ENCODE peak calls at places on chromosomes 2 and 18, in six cellular contexts. F, M, U, R, O and C are unnamed samples.
A peak's percentile ranks its signal among the peaks of the same experiment; 100 is the strongest.

GRCh38 chr2:217068677-217069250 is 208.9 kb upstream of the TNP1 start:
- DNase-seq in F (no peak), M (no peak), U (no peak), R (no peak), O (no peak), C (no peak)

GRCh38 chr2:196951973-196952372 is 25.5 kb upstream of the PGAP1 start:
- DNase-seq in F (no peak), M (no peak), U (no peak), R (no peak), O (no peak), C (no peak)

GRCh38 chr2:48531141-48531648 is 1.2 kb downstream of the STON1 start:
- DNase-seq in F (no peak), M (no peak), U (peak; percentile 85), R (peak; percentile 92), O (peak; percentile 99), C (peak; percentile 74)

GRCh38 chr2:188974184-188974583 is at the start of gene COL3A1:
- DNase-seq in F (no peak), M (no peak), U (peak; percentile 74), R (peak; percentile 49), O (peak; percentile 78), C (no peak)

GRCh38 chr2:204180671-204181070 is 244.1 kb downstream of the ICOS start:
- DNase-seq in F (peak; percentile 46), M (peak; percentile 62), U (no peak), R (no peak), O (no peak), C (no peak)

GRCh38 chr2:161004379-161004778 is 155.8 kb upstream of the TANK start:
- DNase-seq in F (no peak), M (no peak), U (no peak), R (no peak), O (no peak), C (peak; percentile 50)

GRCh38 chr2:240997856-240998705 is at the start of gene SNED1:
- DNase-seq in F (peak; percentile 95), M (peak; percentile 96), U (peak; percentile 48), R (peak; percentile 85), O (peak; percentile 83), C (peak; percentile 75)

GRCh38 chr18:41457730-41458129 is 497.3 kb upstream of the PIK3C3 start:
- DNase-seq in F (no peak), M (no peak), U (no peak), R (no peak), O (no peak), C (no peak)

GRCh38 chr2:233413046-233413445 is 58.8 kb downstream of the DGKD start:
- DNase-seq in F (no peak), M (no peak), U (peak; percentile 45), R (no peak), O (no peak), C (peak; percentile 67)

GRCh38 chr2:65491381-65491903 is 59.0 kb upstream of the SPRED2 start:
- DNase-seq in F (no peak), M (no peak), U (peak; percentile 30), R (no peak), O (no peak), C (peak; percentile 70)

GRCh38 chr2:215705771-215706261 is 269.9 kb upstream of the FN1 start:
- DNase-seq in F (no peak), M (no peak), U (peak; percentile 73), R (no peak), O (no peak), C (peak; percentile 71)

GRCh38 chr2:235598842-235599531 is 105.1 kb downstream of the AGAP1 start:
- DNase-seq in F (no peak), M (no peak), U (no peak), R (peak; percentile 70), O (peak; percentile 54), C (no peak)

GRCh38 chr2:11738589-11739436 is 7.6 kb upstream of the LPIN1 start:
- DNase-seq in F (peak; percentile 75), M (peak; percentile 83), U (peak; percentile 74), R (peak; percentile 69), O (peak; percentile 94), C (peak; percentile 71)

GRCh38 chr2:158004131-158004530 is 97.5 kb upstream of the UPP2 start:
- DNase-seq in F (no peak), M (no peak), U (peak; percentile 26), R (no peak), O (no peak), C (peak; percentile 15)

GRCh38 chr2:112092286-112093041 is 37.4 kb downstream of the TMEM87B start:
- DNase-seq in F (no peak), M (no peak), U (peak; percentile 85), R (peak; percentile 62), O (peak; percentile 72), C (peak; percentile 54)

GRCh38 chr18:65435529-65435928 is 315.3 kb upstream of the CDH7 start:
- DNase-seq in F (no peak), M (no peak), U (no peak), R (no peak), O (no peak), C (no peak)

GRCh38 chr18:24014986-24015896 is 687 bp downstream of the TTC39C start:
- DNase-seq in F (peak; percentile 61), M (peak; percentile 74), U (peak; percentile 57), R (peak; percentile 64), O (peak; percentile 78), C (peak; percentile 56)

GRCh38 chr18:35029103-35029502 is 12.1 kb upstream of the MAPRE2 start:
- DNase-seq in F (peak; percentile 38), M (no peak), U (peak; percentile 68), R (peak; percentile 49), O (peak; percentile 61), C (no peak)

GRCh38 chr2:170815746-170816498 is 765 bp upstream of the GAD1 start:
- DNase-seq in F (peak; percentile 68), M (peak; percentile 74), U (peak; percentile 16), R (peak; percentile 65), O (peak; percentile 57), C (peak; percentile 82)

DNA sequence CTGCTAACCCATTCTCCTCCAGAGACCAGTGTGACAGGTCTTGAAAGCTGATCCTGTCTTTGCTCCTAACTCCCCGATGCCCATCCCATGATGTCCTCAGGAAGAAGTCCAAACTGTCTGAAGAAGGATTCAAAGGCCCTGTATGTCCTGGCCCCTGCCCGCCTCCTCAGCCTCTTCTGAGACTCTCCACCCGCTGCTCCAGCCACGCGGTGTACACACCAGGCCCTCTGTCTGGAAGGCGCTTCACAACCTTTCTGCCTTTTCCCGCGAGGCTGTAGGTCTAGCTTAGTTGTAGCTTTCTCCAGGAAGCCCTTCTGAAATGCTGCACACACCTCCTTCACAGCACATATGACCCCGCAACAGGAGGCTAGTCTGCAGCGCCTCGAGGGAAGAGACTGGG is 23.5 kb upstream of the CRYBA2 start:
- DNase-seq in F (peak; percentile 20), M (no peak), U (no peak), R (no peak), O (no peak), C (no peak)
- H3K27me3 ChIP-seq in F (no peaks in the 10 kb centered on the region), M (no peaks in the 10 kb centered on the region), U (peaks cover 17% of the 10 kb centered on the region), R (peaks cover 10% of the 10 kb centered on the region), O (peaks cover 66% of the 10 kb centered on the region), C (no peaks in the 10 kb centered on the region)

DNA sequence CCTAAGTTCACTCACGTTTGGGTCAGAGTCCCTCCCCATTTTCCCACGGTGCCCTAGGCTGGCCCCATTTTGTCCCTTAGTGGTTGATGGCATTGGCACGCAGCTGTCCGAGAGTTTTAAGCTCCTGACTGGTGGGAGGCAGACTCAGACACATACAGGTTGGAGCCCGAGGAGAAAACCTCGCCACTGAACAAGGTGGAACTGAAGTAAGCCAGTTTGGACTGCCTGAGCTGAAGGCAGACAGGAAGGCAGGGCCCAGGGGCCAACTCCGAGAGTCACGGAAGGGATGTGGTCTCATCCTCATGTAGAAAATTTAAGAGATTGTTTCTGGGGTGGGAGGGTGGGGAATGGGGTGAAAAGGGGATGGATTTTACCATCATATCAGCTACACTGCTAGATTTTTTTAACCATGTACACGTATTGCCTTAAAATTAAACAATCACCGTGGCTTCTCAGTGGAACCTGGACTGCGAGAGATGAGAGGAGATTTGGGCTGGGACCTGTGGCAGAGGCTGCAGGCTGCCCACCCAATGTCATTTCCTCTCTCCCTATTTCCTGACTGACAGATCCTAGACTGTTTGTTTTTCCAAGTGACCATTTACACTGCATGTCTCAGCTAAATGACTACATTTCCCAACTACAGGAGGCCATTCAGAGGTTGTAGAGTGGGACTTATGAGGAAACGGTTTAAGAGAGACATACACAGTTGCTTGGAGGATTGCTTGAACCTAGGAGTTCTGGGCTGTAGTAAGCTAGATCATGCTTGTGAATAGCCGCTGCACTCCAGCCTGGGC is 19.4 kb upstream of the NMUR1 start:
- DNase-seq in F (peak; percentile 22), M (no peak), U (no peak), R (no peak), O (peak; percentile 20), C (no peak)
- H3K4me1 ChIP-seq in F (peaks cover 30% of the 10 kb centered on the region), M (peaks cover 28% of the 10 kb centered on the region), U (peaks cover 13% of the 10 kb centered on the region), R (peaks cover 39% of the 10 kb centered on the region), O (peaks cover 11% of the 10 kb centered on the region), C (peaks cover 10% of the 10 kb centered on the region)

GRCh38 chr2:74524005-74524404 is 2.0 kb downstream of the DQX1 start:
- DNase-seq in F (no peak), M (no peak), U (no peak), R (no peak), O (no peak), C (no peak)

GRCh38 chr2:74525717-74526648 is at the start of gene DQX1:
- DNase-seq in F (no peak), M (no peak), U (no peak), R (no peak), O (no peak), C (peak; percentile 56)

GRCh38 chr2:74526649-74527230 is 709 bp upstream of the DQX1 start:
- DNase-seq in F (no peak), M (no peak), U (no peak), R (no peak), O (no peak), C (no peak)

GRCh38 chr2:74524955-74525716 is 895 bp downstream of the DQX1 start:
- DNase-seq in F (no peak), M (no peak), U (no peak), R (no peak), O (no peak), C (no peak)

GRCh38 chr2:74522516-74522915 is 3.5 kb downstream of the DQX1 start:
- DNase-seq in F (no peak), M (no peak), U (no peak), R (peak; percentile 37), O (no peak), C (no peak)
- H3K27me3 ChIP-seq in F (peaks cover 35% of the 10 kb centered on the region), M (peaks cover 30% of the 10 kb centered on the region), U (peaks cover 35% of the 10 kb centered on the region), R (peaks cover 34% of the 10 kb centered on the region), O (peaks cover 47% of the 10 kb centered on the region), C (no peaks in the 10 kb centered on the region)

DNA sequence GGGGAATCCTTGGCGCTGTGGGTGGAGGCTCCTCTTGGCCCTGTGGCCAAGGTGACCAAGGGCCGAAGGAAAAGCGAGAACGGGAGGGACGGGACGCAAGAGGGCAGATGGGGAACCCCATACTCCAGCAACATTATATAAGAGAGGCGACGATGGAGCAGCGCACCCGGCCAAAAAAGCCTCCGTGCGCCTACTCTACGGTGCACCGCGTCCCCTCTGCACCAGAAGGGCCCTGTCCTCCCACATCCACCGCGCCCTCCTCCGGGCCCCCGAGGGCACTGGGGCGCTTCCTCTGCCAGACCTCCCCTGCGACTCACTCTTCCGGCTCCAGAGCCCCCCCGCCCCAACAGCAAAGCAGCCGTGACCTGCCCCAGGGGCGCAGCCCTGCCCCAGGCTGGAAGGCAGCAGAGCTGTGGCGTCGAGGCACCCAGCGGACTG is 106.1 kb upstream of the CD302 start:
- DNase-seq in F (no peak), M (peak; percentile 75), U (no peak), R (no peak), O (no peak), C (no peak)
- H3K4me1 ChIP-seq in F (peaks cover 15% of the 10 kb centered on the region), M (no peaks in the 10 kb centered on the region), U (peaks cover 4% of the 10 kb centered on the region), R (no peaks in the 10 kb centered on the region), O (peaks cover 15% of the 10 kb centered on the region), C (peaks cover 19% of the 10 kb centered on the region)